ENCODE peak calls at places on chromosome 16, in four cellular contexts. One of them, this sample, is unnamed.

GRCh38 chr16:77794586-77794985 is 6.2 kb downstream of the VAT1L start:
- DNase-seq in foreskin keratinocyte: peak; percentile 51
- DNase-seq in D341Med: no peak
- DNase-seq in smooth muscle cell of the brain vasculature: no peak
- DNase-seq in this sample: no peak

GRCh38 chr16:4850211-4850610 is 2.9 kb downstream of the UBN1 start:
- DNase-seq in smooth muscle cell of the brain vasculature: no peak
- DNase-seq in foreskin keratinocyte: no peak
- DNase-seq in D341Med: no peak
- DNase-seq in this sample: no peak

GRCh38 chr16:78925071-78925714 is 675.3 kb downstream of the MAF start:
- DNase-seq in foreskin keratinocyte: peak; percentile 3
- DNase-seq in D341Med: peak; percentile 37
- DNase-seq in smooth muscle cell of the brain vasculature: no peak
- DNase-seq in this sample: no peak

GRCh38 chr16:82580293-82580900 is 46.4 kb upstream of the CDH13 start:
- DNase-seq in D341Med: peak; percentile 55
- DNase-seq in foreskin keratinocyte: peak; percentile 29
- DNase-seq in smooth muscle cell of the brain vasculature: no peak
- DNase-seq in this sample: no peak

GRCh38 chr16:29745853-29746345 is at the start of gene C16orf54:
- DNase-seq in D341Med: no peak
- DNase-seq in foreskin keratinocyte: no peak
- DNase-seq in smooth muscle cell of the brain vasculature: no peak
- DNase-seq in this sample: no peak

GRCh38 chr16:75908718-75909117 is 182.4 kb upstream of the CPHXL start:
- DNase-seq in smooth muscle cell of the brain vasculature: no peak
- DNase-seq in D341Med: peak; percentile 34
- DNase-seq in foreskin keratinocyte: no peak
- DNase-seq in this sample: no peak

GRCh38 chr16:26664086-26664485 is 402.6 kb upstream of the C16orf82 start:
- DNase-seq in foreskin keratinocyte: no peak
- DNase-seq in smooth muscle cell of the brain vasculature: no peak
- DNase-seq in D341Med: no peak
- DNase-seq in this sample: no peak

GRCh38 chr16:69283851-69284250 is 27.3 kb upstream of the VPS4A start:
- DNase-seq in D341Med: no peak
- DNase-seq in foreskin keratinocyte: no peak
- DNase-seq in smooth muscle cell of the brain vasculature: no peak
- DNase-seq in this sample: no peak

GRCh38 chr16:71373073-71373472 is 14.6 kb downstream of the CALB2 start:
- DNase-seq in D341Med: no peak
- DNase-seq in smooth muscle cell of the brain vasculature: no peak
- DNase-seq in foreskin keratinocyte: no peak
- DNase-seq in this sample: no peak

GRCh38 chr16:2428051-2428786 is 1.0 kb upstream of the CCNF start:
- DNase-seq in foreskin keratinocyte: no peak
- DNase-seq in D341Med: no peak
- DNase-seq in smooth muscle cell of the brain vasculature: peak; percentile 12
- DNase-seq in this sample: no peak

GRCh38 chr16:66547101-66547989 is 2.6 kb downstream of the TK2 start:
- DNase-seq in foreskin keratinocyte: no peak
- DNase-seq in smooth muscle cell of the brain vasculature: no peak
- DNase-seq in D341Med: no peak
- DNase-seq in this sample: no peak

GRCh38 chr16:87114832-87115231 is 202.4 kb downstream of the C16orf95 start:
- DNase-seq in D341Med: no peak
- DNase-seq in smooth muscle cell of the brain vasculature: no peak
- DNase-seq in foreskin keratinocyte: no peak
- DNase-seq in this sample: no peak

GRCh38 chr16:14476183-14476582 is 153.9 kb downstream of the PARN start:
- DNase-seq in smooth muscle cell of the brain vasculature: no peak
- DNase-seq in foreskin keratinocyte: no peak
- DNase-seq in D341Med: no peak
- DNase-seq in this sample: no peak

GRCh38 chr16:49281843-49282642 is 405 bp upstream of the CBLN1 start:
- DNase-seq in smooth muscle cell of the brain vasculature: no peak
- DNase-seq in foreskin keratinocyte: peak; percentile 15
- DNase-seq in D341Med: peak; percentile 99
- DNase-seq in this sample: peak; percentile 93

GRCh38 chr16:67431077-67431804 is at the start of gene HSD11B2:
- DNase-seq in foreskin keratinocyte: no peak
- DNase-seq in D341Med: peak; percentile 85
- DNase-seq in smooth muscle cell of the brain vasculature: no peak
- DNase-seq in this sample: no peak

GRCh38 chr16:81973737-81974136 is 37.5 kb downstream of the SDR42E1 start:
- DNase-seq in smooth muscle cell of the brain vasculature: no peak
- DNase-seq in foreskin keratinocyte: no peak
- DNase-seq in D341Med: no peak
- DNase-seq in this sample: no peak

GRCh38 chr16:90032664-90033346 is 13.5 kb upstream of the DBNDD1 start:
- DNase-seq in foreskin keratinocyte: no peak
- DNase-seq in D341Med: no peak
- DNase-seq in smooth muscle cell of the brain vasculature: no peak
- DNase-seq in this sample: no peak

GRCh38 chr16:72705806-72706205 is 342.1 kb downstream of the ZFHX3 start:
- DNase-seq in D341Med: no peak
- DNase-seq in foreskin keratinocyte: no peak
- DNase-seq in smooth muscle cell of the brain vasculature: no peak
- DNase-seq in this sample: no peak

This sample was measured in NCI-H2107.